ENCODE peak calls at places on chromosomes 13 and 19, in six cellular contexts. S is mesenchymal stem cell; A is mesothelial cell of epicardium; E is A172; W is GM12892; Z is stimulated activated CD4-positive, alpha-beta T cell treated with anti-CD3 and anti-CD28 coated beads, Interleukin-1b, Interleukin-23, amount 100 ng/mL, for 4 hours. N is an unnamed sample.

GRCh38 chr19:38389957-38390924 is 1.7 kb downstream of the SPRED3 start:
- DNase-seq in E (no peak), Z (no peak), W (no peak), A (no peak), S (no peak), N (no peak)

GRCh38 chr19:7852851-7853759 is 21.1 kb downstream of the PRR36 start:
- DNase-seq in S (peak; percentile 60), W (peak; percentile 99), A (peak; percentile 76), Z (peak; percentile 67), E (no peak), N (no peak)

GRCh38 chr13:65638572-65639168 is 1591.5 kb downstream of the PCDH9 start:
- DNase-seq in A (no peak), W (no peak), S (peak; percentile 59), Z (no peak), E (peak; percentile 44), N (peak; percentile 49)

GRCh38 chr19:13100031-13100588 is 2.5 kb downstream of the LYL1 start:
- DNase-seq in W (peak; percentile 66), S (no peak), Z (no peak), A (no peak), E (no peak), N (no peak)

GRCh38 chr13:80894930-80895329 is 554.0 kb upstream of the SPRY2 start:
- DNase-seq in Z (no peak), A (no peak), S (no peak), W (no peak), E (no peak), N (no peak)

GRCh38 chr13:27442071-27442647 is 8.2 kb downstream of the MTIF3 start:
- DNase-seq in E (no peak), S (no peak), Z (no peak), W (no peak), A (no peak), N (no peak)

GRCh38 chr19:15008308-15008707 is 28.6 kb upstream of the SLC1A6 start:
- DNase-seq in W (no peak), S (no peak), E (no peak), Z (no peak), A (no peak), N (no peak)

GRCh38 chr13:113589961-113590339 is 5.4 kb downstream of the TFDP1 start:
- DNase-seq in A (no peak), E (no peak), Z (no peak), S (no peak), W (no peak), N (no peak)

GRCh38 chr19:9324584-9324962 is 594 bp downstream of the ZNF559 start:
- DNase-seq in S (no peak), W (no peak), Z (no peak), A (no peak), E (no peak), N (no peak)

GRCh38 chr13:108902557-108903155 is 273.2 kb downstream of the MYO16 start:
- DNase-seq in W (no peak), S (no peak), Z (no peak), E (no peak), A (no peak), N (no peak)

GRCh38 chr19:10553087-10553667 is 9.5 kb downstream of the ATG4D start:
- DNase-seq in Z (no peak), S (no peak), W (no peak), E (no peak), A (no peak), N (no peak)

GRCh38 chr19:8512115-8512967 is 1.6 kb downstream of the ZNF414 start:
- DNase-seq in W (no peak), Z (no peak), A (no peak), E (peak; percentile 32), S (no peak), N (no peak)

GRCh38 chr13:112955271-112955937 is 13.6 kb upstream of the MCF2L start:
- DNase-seq in Z (no peak), E (no peak), W (no peak), A (no peak), S (no peak), N (no peak)

GRCh38 chr19:42407085-42407815 is 17.2 kb upstream of the CNFN start:
- DNase-seq in Z (no peak), A (no peak), E (no peak), W (no peak), S (no peak), N (no peak)

GRCh38 chr13:106986033-106986484 is 418.1 kb upstream of the ARGLU1 start:
- DNase-seq in E (no peak), A (no peak), Z (no peak), S (no peak), W (no peak), N (peak; percentile 23)

GRCh38 chr19:18122860-18123795 is 25.6 kb downstream of the MAST3 start:
- DNase-seq in A (no peak), S (no peak), E (no peak), W (no peak), Z (no peak), N (no peak)

GRCh38 chr19:6820237-6820636 is 47.7 kb downstream of the VAV1 start:
- DNase-seq in A (no peak), W (no peak), Z (no peak), E (no peak), S (no peak), N (no peak)

GRCh38 chr13:110645750-110646149 is 30.4 kb downstream of the NAXD start:
- DNase-seq in A (no peak), Z (no peak), E (no peak), W (no peak), S (no peak), N (no peak)

GRCh38 chr13:112661291-112661690 is 28.5 kb upstream of the ATP11A start:
- DNase-seq in E (no peak), Z (no peak), A (no peak), W (no peak), S (no peak), N (no peak)

GRCh38 chr13:43227721-43228120 is 204.3 kb downstream of the DNAJC15 start:
- DNase-seq in Z (no peak), S (peak; percentile 62), E (peak; percentile 72), A (no peak), W (no peak), N (no peak)

GRCh38 chr13:74556002-74556551 is 421.9 kb upstream of the KLF12 start:
- DNase-seq in A (no peak), W (no peak), Z (no peak), E (no peak), S (no peak), N (no peak)

GRCh38 chr13:75544681-75545333 is 4.8 kb upstream of the UCHL3 start:
- DNase-seq in S (peak; percentile 64), Z (no peak), W (no peak), E (no peak), A (no peak), N (no peak)

N was measured in astrocyte of the cerebellum.